ENCODE peak calls at places on chromosomes 6 and 20, in six cellular contexts. P, X, V, K, G and B are unnamed samples.

GRCh38 chr6:29995346-29995777 is 53.0 kb downstream of the HLA-A start:
- DNase-seq in P (no peak), X (no peak), V (no peak), K (no peak), G (no peak), B (no peak)

GRCh38 chr6:168828800-168829199 is 387.8 kb downstream of the SMOC2 start:
- DNase-seq in P (no peak), X (no peak), V (no peak), K (no peak), G (no peak), B (no peak)

GRCh38 chr20:59571591-59572314 is 32.6 kb upstream of the PHACTR3 start:
- DNase-seq in P (peak; percentile 86), X (peak; percentile 66), V (peak; percentile 58), K (peak; percentile 53), G (peak; percentile 64), B (peak; percentile 74)

GRCh38 chr20:58921564-58921963 is 59.5 kb upstream of the NELFCD start:
- DNase-seq in P (no peak), X (no peak), V (no peak), K (no peak), G (no peak), B (no peak)

GRCh38 chr6:22436134-22436533 is 133.2 kb upstream of the HDGFL1 start:
- DNase-seq in P (no peak), X (no peak), V (no peak), K (no peak), G (no peak), B (no peak)

GRCh38 chr6:110446405-110446804 is 30.0 kb downstream of the SLC22A16 start:
- DNase-seq in P (no peak), X (no peak), V (no peak), K (no peak), G (no peak), B (no peak)

GRCh38 chr6:11989376-11989775 is 22.7 kb upstream of the HIVEP1 start:
- DNase-seq in P (no peak), X (no peak), V (no peak), K (no peak), G (no peak), B (no peak)

GRCh38 chr6:30263734-30264133 is 50.5 kb upstream of the TRIM26 start:
- DNase-seq in P (no peak), X (no peak), V (no peak), K (no peak), G (no peak), B (no peak)

GRCh38 chr20:4512891-4513550 is 208.7 kb upstream of the PRND start:
- DNase-seq in P (no peak), X (no peak), V (no peak), K (no peak), G (no peak), B (no peak)

GRCh38 chr20:41386502-41387427 is 20.1 kb upstream of the EMILIN3 start:
- DNase-seq in P (peak; percentile 40), X (no peak), V (no peak), K (no peak), G (no peak), B (no peak)